ENCODE peak calls at places on chromosome 14, in six cellular contexts. G is CD8-positive, alpha-beta T cell; L is GM12892; K is stimulated activated CD4-positive, alpha-beta T cell treated with anti-CD3 and anti-CD28 coated beads, Interleukin-1b, Interleukin-23, amount 100 ng/mL, for 24 hours; J is heart left ventricle; U is uterus. X is an unnamed sample.

GRCh38 chr14:40417777-40418401 is 985.7 kb upstream of the FBXO33 start:
- DNase-seq in G (no peak), L (no peak), K (no peak), J (no peak), U (no peak), X (no peak)

GRCh38 chr14:22520786-22521185 is 68.2 kb downstream of the DAD1 start:
- DNase-seq in G (no peak), L (no peak), K (no peak), J (no peak), U (no peak), X (no peak)

GRCh38 chr14:56217380-56218045 is 99.3 kb downstream of the PELI2 start:
- DNase-seq in G (no peak), L (no peak), K (no peak), J (no peak), U (no peak), X (no peak)

GRCh38 chr14:52553002-52553670 is 500 bp downstream of the GPR137C start:
- DNase-seq in G (peak), L (peak), K (no peak), J (peak), U (peak), X (peak)

GRCh38 chr14:74368026-74368425 is 19.8 kb downstream of the VRTN start:
- DNase-seq in G (no peak), L (no peak), K (no peak), J (no peak), U (no peak), X (no peak)

GRCh38 chr14:24219080-24219479 is 3.2 kb upstream of the MDP1 start:
- DNase-seq in G (no peak), L (no peak), K (no peak), J (no peak), U (no peak), X (no peak)

GRCh38 chr14:100680439-100681051 is 46.1 kb upstream of the DLK1 start:
- DNase-seq in G (no peak), L (no peak), K (no peak), J (no peak), U (no peak), X (peak)

GRCh38 chr14:95313707-95314106 is 6.0 kb downstream of the CLMN start:
- DNase-seq in G (no peak), L (no peak), K (no peak), J (no peak), U (peak), X (peak)

GRCh38 chr14:49617846-49618519 is 2.4 kb downstream of the RPL36AL start:
- DNase-seq in G (no peak), L (no peak), K (no peak), J (no peak), U (no peak), X (no peak)

GRCh38 chr14:64879635-64880381 is at the start of gene SPTB:
- DNase-seq in G (peak), L (peak), K (peak), J (peak), U (peak), X (peak)

GRCh38 chr14:63840981-63841380 is 11.8 kb upstream of the SYNE2 start:
- DNase-seq in G (peak), L (no peak), K (no peak), J (no peak), U (no peak), X (peak)

GRCh38 chr14:29759521-29760340 is 167.9 kb downstream of the PRKD1 start:
- DNase-seq in G (no peak), L (no peak), K (no peak), J (no peak), U (no peak), X (no peak)

GRCh38 chr14:62914025-62914424 is 131.2 kb downstream of the KCNH5 start:
- DNase-seq in G (no peak), L (no peak), K (no peak), J (no peak), U (no peak), X (no peak)